ENCODE peak calls at places on chromosomes 12 and 14, in seven cellular contexts. One of them, this sample, is unnamed.

GRCh38 chr14:65179918-65180724 is 77.8 kb upstream of the MAX start:
- DNase-seq in GM06990: peak
- DNase-seq in Peyer's patch: peak
- DNase-seq in DND-41: no peak
- DNase-seq in body of pancreas: peak
- DNase-seq in dorsolateral prefrontal cortex: peak
- DNase-seq in lower lobe of right lung: no peak
- DNase-seq in this sample: peak

GRCh38 chr12:2152134-2152533 is 99.3 kb downstream of the CACNA1C start:
- DNase-seq in GM06990: peak
- DNase-seq in body of pancreas: no peak
- DNase-seq in Peyer's patch: no peak
- DNase-seq in dorsolateral prefrontal cortex: no peak
- DNase-seq in DND-41: no peak
- DNase-seq in lower lobe of right lung: no peak
- DNase-seq in this sample: no peak

GRCh38 chr12:39490500-39491276 is 47.8 kb upstream of the KIF21A start:
- DNase-seq in lower lobe of right lung: no peak
- DNase-seq in Peyer's patch: no peak
- DNase-seq in GM06990: no peak
- DNase-seq in DND-41: no peak
- DNase-seq in body of pancreas: no peak
- DNase-seq in dorsolateral prefrontal cortex: no peak
- DNase-seq in this sample: no peak

GRCh38 chr12:92132282-92132681 is 13.4 kb downstream of the BTG1 start:
- DNase-seq in DND-41: no peak
- DNase-seq in lower lobe of right lung: no peak
- DNase-seq in Peyer's patch: no peak
- DNase-seq in GM06990: no peak
- DNase-seq in body of pancreas: no peak
- DNase-seq in dorsolateral prefrontal cortex: no peak
- DNase-seq in this sample: no peak

GRCh38 chr14:30223385-30223785 is 295.7 kb upstream of the PRKD1 start:
- DNase-seq in body of pancreas: peak
- DNase-seq in Peyer's patch: no peak
- DNase-seq in DND-41: no peak
- DNase-seq in dorsolateral prefrontal cortex: no peak
- DNase-seq in GM06990: no peak
- DNase-seq in lower lobe of right lung: peak
- DNase-seq in this sample: peak

GRCh38 chr12:116166306-116166705 is 111.2 kb downstream of the MED13L start:
- DNase-seq in GM06990: no peak
- DNase-seq in body of pancreas: no peak
- DNase-seq in DND-41: no peak
- DNase-seq in dorsolateral prefrontal cortex: no peak
- DNase-seq in lower lobe of right lung: no peak
- DNase-seq in Peyer's patch: no peak
- DNase-seq in this sample: no peak

GRCh38 chr14:63266106-63266505 is 52.6 kb downstream of the GPHB5 start:
- DNase-seq in body of pancreas: no peak
- DNase-seq in lower lobe of right lung: no peak
- DNase-seq in dorsolateral prefrontal cortex: no peak
- DNase-seq in GM06990: no peak
- DNase-seq in Peyer's patch: no peak
- DNase-seq in DND-41: no peak
- DNase-seq in this sample: no peak

GRCh38 chr14:28599605-28600004 is 167.0 kb upstream of the FOXG1 start:
- DNase-seq in body of pancreas: no peak
- DNase-seq in DND-41: no peak
- DNase-seq in GM06990: no peak
- DNase-seq in Peyer's patch: no peak
- DNase-seq in lower lobe of right lung: no peak
- DNase-seq in dorsolateral prefrontal cortex: no peak
- DNase-seq in this sample: no peak

GRCh38 chr12:68245071-68246021 is 8.1 kb downstream of the IL22 start:
- DNase-seq in DND-41: no peak
- DNase-seq in Peyer's patch: no peak
- DNase-seq in body of pancreas: no peak
- DNase-seq in GM06990: no peak
- DNase-seq in dorsolateral prefrontal cortex: no peak
- DNase-seq in lower lobe of right lung: no peak
- DNase-seq in this sample: no peak
- H3K4me3 ChIP-seq in DND-41: no peak
- H3K4me3 ChIP-seq in Peyer's patch: no peak
- H3K4me3 ChIP-seq in body of pancreas: no peak
- H3K4me3 ChIP-seq in GM06990: no peak
- H3K4me3 ChIP-seq in dorsolateral prefrontal cortex: peak
- H3K4me3 ChIP-seq in lower lobe of right lung: peak
- H3K4me3 ChIP-seq in this sample: peak

GRCh38 chr14:52678591-52678990 is 16.8 kb downstream of the ERO1A start:
- DNase-seq in dorsolateral prefrontal cortex: no peak
- DNase-seq in lower lobe of right lung: no peak
- DNase-seq in GM06990: no peak
- DNase-seq in body of pancreas: no peak
- DNase-seq in Peyer's patch: no peak
- DNase-seq in DND-41: no peak
- DNase-seq in this sample: no peak
- TF ChIP-seq CTCF in dorsolateral prefrontal cortex: no peak
- TF ChIP-seq CTCF in lower lobe of right lung: peak
- TF ChIP-seq CTCF in GM06990: peak
- TF ChIP-seq CTCF in body of pancreas: peak
- TF ChIP-seq CTCF in Peyer's patch: peak
- TF ChIP-seq CTCF in DND-41: peak
- TF ChIP-seq CTCF in this sample: no peak

DNA sequence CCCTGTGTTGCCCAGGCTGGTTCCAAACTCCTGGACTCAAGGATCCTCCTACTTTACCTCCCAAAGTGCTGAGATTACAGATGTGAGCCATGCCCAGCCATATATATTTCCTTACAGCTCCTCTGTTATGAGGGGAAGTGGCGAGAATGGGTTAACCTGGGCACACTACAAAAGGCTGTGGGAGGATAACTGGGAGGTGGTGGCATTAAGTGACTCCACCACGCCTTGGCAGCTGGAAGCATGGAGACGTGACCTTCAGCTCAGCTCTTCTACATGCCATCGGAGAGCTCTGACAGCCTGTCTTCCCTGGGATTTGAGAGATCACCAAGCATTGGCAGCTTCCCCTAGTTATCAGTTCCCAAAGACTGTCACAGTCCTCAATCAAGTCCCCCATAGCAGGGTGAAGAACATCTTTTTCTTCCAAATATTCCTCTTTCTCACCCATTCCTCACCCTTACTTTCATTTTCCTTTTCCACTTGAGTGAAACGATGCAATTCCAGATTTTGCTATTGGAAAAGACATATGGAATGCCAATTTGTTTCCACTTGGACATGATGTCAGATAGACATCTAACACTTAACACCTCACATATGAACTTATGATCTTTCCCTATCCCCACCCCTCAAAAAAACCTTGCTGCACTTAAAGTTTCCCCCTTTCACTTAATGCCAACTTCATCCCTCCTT is 48.5 kb downstream of the PHLDA1 start:
- DNase-seq in dorsolateral prefrontal cortex: no peak
- DNase-seq in lower lobe of right lung: no peak
- DNase-seq in DND-41: no peak
- DNase-seq in Peyer's patch: no peak
- DNase-seq in body of pancreas: no peak
- DNase-seq in GM06990: no peak
- DNase-seq in this sample: no peak
- H3K4me3 ChIP-seq in dorsolateral prefrontal cortex: peak
- H3K4me3 ChIP-seq in lower lobe of right lung: peak
- H3K4me3 ChIP-seq in DND-41: no peak
- H3K4me3 ChIP-seq in Peyer's patch: peak
- H3K4me3 ChIP-seq in body of pancreas: no peak
- H3K4me3 ChIP-seq in GM06990: no peak
- H3K4me3 ChIP-seq in this sample: no peak

GRCh38 chr12:85484387-85484786 is 204.4 kb downstream of the ALX1 start:
- DNase-seq in DND-41: no peak
- DNase-seq in body of pancreas: no peak
- DNase-seq in Peyer's patch: no peak
- DNase-seq in lower lobe of right lung: no peak
- DNase-seq in GM06990: no peak
- DNase-seq in dorsolateral prefrontal cortex: no peak
- DNase-seq in this sample: no peak
- TF ChIP-seq CTCF in DND-41: no peak
- TF ChIP-seq CTCF in body of pancreas: no peak
- TF ChIP-seq CTCF in Peyer's patch: no peak
- TF ChIP-seq CTCF in lower lobe of right lung: no peak
- TF ChIP-seq CTCF in GM06990: no peak
- TF ChIP-seq CTCF in dorsolateral prefrontal cortex: no peak
- TF ChIP-seq CTCF in this sample: no peak

GRCh38 chr12:71661977-71662522 is 1.6 kb downstream of the ZFC3H1 start:
- DNase-seq in body of pancreas: no peak
- DNase-seq in Peyer's patch: no peak
- DNase-seq in GM06990: no peak
- DNase-seq in lower lobe of right lung: no peak
- DNase-seq in dorsolateral prefrontal cortex: no peak
- DNase-seq in DND-41: no peak
- DNase-seq in this sample: no peak
- H3K4me3 ChIP-seq in body of pancreas: peak
- H3K4me3 ChIP-seq in Peyer's patch: peak
- H3K4me3 ChIP-seq in GM06990: peak
- H3K4me3 ChIP-seq in lower lobe of right lung: peak
- H3K4me3 ChIP-seq in dorsolateral prefrontal cortex: peak
- H3K4me3 ChIP-seq in DND-41: peak
- H3K4me3 ChIP-seq in this sample: peak

DNA sequence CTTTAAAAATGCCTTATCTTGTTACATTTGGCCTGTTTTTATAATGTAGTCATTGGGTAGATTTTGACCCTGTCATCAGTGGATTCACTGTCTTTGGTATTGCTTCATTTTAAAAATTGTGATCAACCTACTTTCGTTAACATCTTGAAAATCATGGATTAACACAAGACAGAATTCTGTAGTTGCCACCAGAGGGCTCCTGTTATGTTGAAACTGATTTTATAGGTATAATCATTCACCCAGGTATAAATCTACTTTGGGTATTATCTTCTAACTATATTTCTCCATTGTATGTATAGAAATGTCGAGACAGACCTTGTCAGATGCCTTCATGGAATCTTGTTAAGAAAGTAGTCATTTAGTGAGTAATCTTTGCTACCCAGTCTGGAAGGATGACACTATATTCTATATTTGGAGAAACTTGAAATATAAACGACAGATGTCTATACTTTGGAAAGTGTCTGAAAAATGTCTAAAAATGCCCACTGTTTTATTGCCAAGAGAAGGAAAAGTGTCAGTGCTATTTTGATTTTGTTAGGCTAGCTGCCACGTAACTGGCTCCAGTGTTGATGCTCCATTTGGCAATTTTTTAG is 129.4 kb downstream of the PELI2 start:
- DNase-seq in dorsolateral prefrontal cortex: no peak
- DNase-seq in Peyer's patch: no peak
- DNase-seq in lower lobe of right lung: no peak
- DNase-seq in GM06990: no peak
- DNase-seq in body of pancreas: no peak
- DNase-seq in DND-41: no peak
- DNase-seq in this sample: no peak
- TF ChIP-seq CTCF in dorsolateral prefrontal cortex: peak
- TF ChIP-seq CTCF in Peyer's patch: peak
- TF ChIP-seq CTCF in lower lobe of right lung: no peak
- TF ChIP-seq CTCF in GM06990: peak
- TF ChIP-seq CTCF in body of pancreas: peak
- TF ChIP-seq CTCF in DND-41: peak
- TF ChIP-seq CTCF in this sample: no peak

GRCh38 chr12:11981174-11981733 is 89.5 kb upstream of the BCL2L14 start:
- DNase-seq in GM06990: peak
- DNase-seq in Peyer's patch: no peak
- DNase-seq in body of pancreas: no peak
- DNase-seq in dorsolateral prefrontal cortex: no peak
- DNase-seq in DND-41: peak
- DNase-seq in lower lobe of right lung: no peak
- DNase-seq in this sample: no peak
- H3K4me3 ChIP-seq in GM06990: no peak
- H3K4me3 ChIP-seq in Peyer's patch: no peak
- H3K4me3 ChIP-seq in body of pancreas: no peak
- H3K4me3 ChIP-seq in dorsolateral prefrontal cortex: no peak
- H3K4me3 ChIP-seq in DND-41: no peak
- H3K4me3 ChIP-seq in lower lobe of right lung: no peak
- H3K4me3 ChIP-seq in this sample: no peak

DNA sequence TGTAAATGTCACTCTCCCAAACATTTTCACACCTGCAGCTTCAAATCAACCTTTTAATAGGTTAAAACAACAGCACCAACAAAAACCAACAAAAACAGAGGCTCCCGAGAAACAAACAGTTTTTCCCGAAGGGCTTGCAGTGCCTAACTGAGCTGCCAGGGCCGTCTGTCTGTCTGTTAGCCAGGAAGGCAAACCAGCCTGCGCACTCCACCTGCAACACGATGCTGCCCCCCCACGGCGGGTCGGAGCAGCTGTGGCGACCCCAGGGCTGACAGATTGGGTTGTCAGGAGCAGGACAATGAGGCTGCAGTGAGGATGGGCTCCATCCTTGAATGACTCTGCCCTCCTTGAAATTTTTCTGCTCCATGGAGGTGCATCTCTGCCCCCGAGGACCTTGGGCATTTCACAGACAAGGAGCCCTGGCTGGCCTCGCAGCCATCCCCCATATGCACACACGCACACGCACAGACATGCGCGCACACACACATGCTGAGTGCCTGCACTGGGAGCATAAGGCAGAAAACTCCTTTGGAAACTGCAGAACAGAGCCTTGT is 2.6 kb downstream of the RTL1 start:
- DNase-seq in lower lobe of right lung: peak
- DNase-seq in dorsolateral prefrontal cortex: peak
- DNase-seq in DND-41: peak
- DNase-seq in body of pancreas: peak
- DNase-seq in Peyer's patch: no peak
- DNase-seq in GM06990: no peak
- DNase-seq in this sample: peak
- TF ChIP-seq CTCF in lower lobe of right lung: peak
- TF ChIP-seq CTCF in dorsolateral prefrontal cortex: no peak
- TF ChIP-seq CTCF in DND-41: peak
- TF ChIP-seq CTCF in body of pancreas: peak
- TF ChIP-seq CTCF in Peyer's patch: no peak
- TF ChIP-seq CTCF in GM06990: peak
- TF ChIP-seq CTCF in this sample: peak

GRCh38 chr14:81801921-81802320 is 268.3 kb upstream of the SEL1L start:
- DNase-seq in lower lobe of right lung: no peak
- DNase-seq in body of pancreas: no peak
- DNase-seq in Peyer's patch: no peak
- DNase-seq in GM06990: no peak
- DNase-seq in dorsolateral prefrontal cortex: peak
- DNase-seq in DND-41: no peak
- DNase-seq in this sample: no peak

DNA sequence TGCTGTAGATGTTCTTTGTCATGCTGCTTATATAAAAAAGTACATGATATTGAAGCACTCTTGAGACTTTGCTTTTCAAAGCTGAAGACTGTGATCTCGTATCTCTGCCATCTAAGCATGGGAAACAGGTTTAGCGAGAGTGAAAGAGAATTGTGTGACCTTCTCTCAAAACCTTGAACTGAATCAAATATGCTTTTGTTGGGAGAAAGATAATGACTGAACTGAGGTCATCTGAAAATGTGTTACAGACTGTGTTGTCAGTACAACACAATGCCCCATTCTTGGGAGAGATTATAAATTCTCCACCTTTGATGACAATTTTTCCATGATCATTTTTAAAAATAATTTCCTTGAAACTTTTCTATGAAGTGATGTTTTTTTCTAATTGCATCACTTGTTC is 272.1 kb upstream of the SEL1L start:
- DNase-seq in body of pancreas: no peak
- DNase-seq in DND-41: no peak
- DNase-seq in Peyer's patch: no peak
- DNase-seq in dorsolateral prefrontal cortex: no peak
- DNase-seq in GM06990: no peak
- DNase-seq in lower lobe of right lung: no peak
- DNase-seq in this sample: no peak
- H3K4me3 ChIP-seq in body of pancreas: no peak
- H3K4me3 ChIP-seq in DND-41: no peak
- H3K4me3 ChIP-seq in Peyer's patch: no peak
- H3K4me3 ChIP-seq in dorsolateral prefrontal cortex: no peak
- H3K4me3 ChIP-seq in GM06990: no peak
- H3K4me3 ChIP-seq in lower lobe of right lung: no peak
- H3K4me3 ChIP-seq in this sample: no peak

GRCh38 chr12:8912910-8913309 is 1.4 kb upstream of the PHC1 start:
- DNase-seq in dorsolateral prefrontal cortex: no peak
- DNase-seq in body of pancreas: peak
- DNase-seq in lower lobe of right lung: no peak
- DNase-seq in Peyer's patch: no peak
- DNase-seq in DND-41: no peak
- DNase-seq in GM06990: no peak
- DNase-seq in this sample: no peak
- TF ChIP-seq CTCF in dorsolateral prefrontal cortex: peak
- TF ChIP-seq CTCF in body of pancreas: no peak
- TF ChIP-seq CTCF in lower lobe of right lung: no peak
- TF ChIP-seq CTCF in Peyer's patch: peak
- TF ChIP-seq CTCF in DND-41: no peak
- TF ChIP-seq CTCF in GM06990: no peak
- TF ChIP-seq CTCF in this sample: peak

This sample was measured in right atrium auricular region.